ENCODE peak calls at places on chromosomes 5 and 9, in eight cellular contexts. B, Y, N, D, F, H, M and V are unnamed samples.

GRCh38 chr9:88197781-88198345 is 59.6 kb upstream of the SPATA31C2 start:
- DNase-seq in B (no peak), Y (peak), N (no peak), D (no peak), F (no peak), H (no peak), M (no peak), V (no peak)

GRCh38 chr5:132268698-132269551 is 11.4 kb downstream of the PDLIM4 start:
- DNase-seq in B (no peak), Y (no peak), N (no peak), D (no peak), F (no peak), H (no peak), M (no peak), V (no peak)

GRCh38 chr5:153883829-153884228 is 154.9 kb downstream of the FAM114A2 start:
- DNase-seq in B (no peak), Y (no peak), N (no peak), D (no peak), F (no peak), H (no peak), M (no peak), V (no peak)

GRCh38 chr5:128596071-128596470 is 58.0 kb upstream of the FBN2 start:
- DNase-seq in B (no peak), Y (no peak), N (no peak), D (no peak), F (no peak), H (no peak), M (no peak), V (peak)

GRCh38 chr9:78439866-78440830 is 143.2 kb downstream of the PSAT1 start:
- DNase-seq in B (no peak), Y (peak), N (no peak), D (no peak), F (no peak), H (no peak), M (no peak), V (no peak)

GRCh38 chr5:151023047-151023615 is 2.7 kb downstream of the GPX3 start:
- DNase-seq in B (no peak), Y (no peak), N (no peak), D (peak), F (no peak), H (no peak), M (no peak), V (peak)

GRCh38 chr5:53048248-53048647 is 59.1 kb downstream of the ITGA2 start:
- DNase-seq in B (no peak), Y (no peak), N (no peak), D (no peak), F (no peak), H (no peak), M (no peak), V (no peak)

GRCh38 chr9:91036826-91037510 is 235.3 kb downstream of the SYK start:
- DNase-seq in B (peak), Y (peak), N (peak), D (peak), F (peak), H (peak), M (peak), V (peak)

GRCh38 chr5:151077419-151077818 is 3.4 kb downstream of the TNIP1 start:
- DNase-seq in B (no peak), Y (no peak), N (no peak), D (no peak), F (no peak), H (no peak), M (no peak), V (no peak)

GRCh38 chr9:132857031-132857430 is 21.1 kb downstream of the AK8 start:
- DNase-seq in B (no peak), Y (no peak), N (no peak), D (peak), F (no peak), H (no peak), M (no peak), V (no peak)

GRCh38 chr5:180636403-180637075 is 12.9 kb downstream of the FLT4 start:
- DNase-seq in B (no peak), Y (no peak), N (no peak), D (peak), F (no peak), H (no peak), M (no peak), V (peak)

GRCh38 chr5:103237783-103238182 is 20.8 kb upstream of the MACIR start:
- DNase-seq in B (no peak), Y (no peak), N (no peak), D (no peak), F (no peak), H (no peak), M (no peak), V (no peak)

GRCh38 chr9:134459573-134459972 is 133.3 kb downstream of the RXRA start:
- DNase-seq in B (no peak), Y (no peak), N (no peak), D (no peak), F (no peak), H (no peak), M (no peak), V (no peak)

GRCh38 chr5:153543959-153544470 is 53.5 kb downstream of the GRIA1 start:
- DNase-seq in B (no peak), Y (no peak), N (no peak), D (no peak), F (no peak), H (no peak), M (no peak), V (no peak)

GRCh38 chr5:39266442-39266841 is 47.1 kb upstream of the FYB1 start:
- DNase-seq in B (no peak), Y (no peak), N (no peak), D (no peak), F (no peak), H (no peak), M (no peak), V (no peak)

GRCh38 chr5:33074548-33074947 is 363.4 kb downstream of the NPR3 start:
- DNase-seq in B (no peak), Y (no peak), N (no peak), D (no peak), F (no peak), H (no peak), M (no peak), V (no peak)

GRCh38 chr5:142749321-142749720 is 20.9 kb upstream of the ARHGAP26 start:
- DNase-seq in B (no peak), Y (peak), N (no peak), D (no peak), F (no peak), H (no peak), M (peak), V (peak)

GRCh38 chr9:81664638-81665513 is 24.5 kb downstream of the TLE1 start:
- DNase-seq in B (no peak), Y (no peak), N (no peak), D (no peak), F (no peak), H (no peak), M (no peak), V (no peak)

GRCh38 chr5:95471922-95472321 is 80.8 kb downstream of the FAM81B start:
- DNase-seq in B (no peak), Y (no peak), N (no peak), D (no peak), F (no peak), H (no peak), M (no peak), V (no peak)